ENCODE peak calls at places on chromosomes 5 and 9, in five cellular contexts. One of them, this sample, is unnamed.
A peak's percentile ranks its signal among the peaks of the same experiment; 100 is the strongest.

GRCh38 chr5:127434588-127434987 is 82.9 kb upstream of the PRRC1 start:
- DNase-seq in SK-N-SH: no peak
- DNase-seq in OCI-LY7: no peak
- DNase-seq in astrocyte: no peak
- DNase-seq in neural progenitor cell: no peak
- DNase-seq in this sample: no peak

GRCh38 chr9:113712053-113712452 is 164.1 kb upstream of the ZNF618 start:
- DNase-seq in SK-N-SH: no peak
- DNase-seq in OCI-LY7: no peak
- DNase-seq in astrocyte: peak; percentile 48
- DNase-seq in neural progenitor cell: no peak
- DNase-seq in this sample: peak; percentile 18

GRCh38 chr5:52989781-52990530 is 804 bp downstream of the ITGA2 start:
- DNase-seq in SK-N-SH: peak; percentile 73
- DNase-seq in OCI-LY7: no peak
- DNase-seq in astrocyte: no peak
- DNase-seq in neural progenitor cell: peak; percentile 67
- DNase-seq in this sample: peak; percentile 81

GRCh38 chr5:172444110-172444510 is 10.2 kb downstream of the SH3PXD2B start:
- DNase-seq in SK-N-SH: no peak
- DNase-seq in OCI-LY7: no peak
- DNase-seq in astrocyte: peak; percentile 94
- DNase-seq in neural progenitor cell: no peak
- DNase-seq in this sample: peak; percentile 77

GRCh38 chr5:82549263-82549662 is 271.1 kb upstream of the RPS23 start:
- DNase-seq in SK-N-SH: no peak
- DNase-seq in OCI-LY7: no peak
- DNase-seq in astrocyte: peak; percentile 63
- DNase-seq in neural progenitor cell: no peak
- DNase-seq in this sample: no peak

GRCh38 chr5:53552561-53552960 is 7.9 kb upstream of the NDUFS4 start:
- DNase-seq in SK-N-SH: no peak
- DNase-seq in OCI-LY7: no peak
- DNase-seq in astrocyte: no peak
- DNase-seq in neural progenitor cell: no peak
- DNase-seq in this sample: no peak

GRCh38 chr5:175517824-175518450 is 39.6 kb downstream of the SFXN1 start:
- DNase-seq in SK-N-SH: no peak
- DNase-seq in OCI-LY7: no peak
- DNase-seq in astrocyte: peak; percentile 96
- DNase-seq in neural progenitor cell: no peak
- DNase-seq in this sample: peak; percentile 87

GRCh38 chr5:36688722-36689121 is 82.3 kb downstream of the SLC1A3 start:
- DNase-seq in SK-N-SH: no peak
- DNase-seq in OCI-LY7: peak; percentile 41
- DNase-seq in astrocyte: no peak
- DNase-seq in neural progenitor cell: peak; percentile 38
- DNase-seq in this sample: peak; percentile 33

GRCh38 chr5:69367697-69368279 is 1.5 kb downstream of the AK6 start:
- DNase-seq in SK-N-SH: no peak
- DNase-seq in OCI-LY7: no peak
- DNase-seq in astrocyte: no peak
- DNase-seq in neural progenitor cell: no peak
- DNase-seq in this sample: no peak

GRCh38 chr5:6202615-6203365 is 175.6 kb downstream of the MED10 start:
- DNase-seq in SK-N-SH: peak; percentile 75
- DNase-seq in OCI-LY7: peak; percentile 68
- DNase-seq in astrocyte: no peak
- DNase-seq in neural progenitor cell: peak; percentile 36
- DNase-seq in this sample: no peak

GRCh38 chr5:117794847-117795246 is 1193.5 kb downstream of the DTWD2 start:
- DNase-seq in SK-N-SH: no peak
- DNase-seq in OCI-LY7: no peak
- DNase-seq in astrocyte: no peak
- DNase-seq in neural progenitor cell: no peak
- DNase-seq in this sample: no peak

GRCh38 chr5:125274938-125275759 is 528.7 kb upstream of the ZNF608 start:
- DNase-seq in SK-N-SH: no peak
- DNase-seq in OCI-LY7: no peak
- DNase-seq in astrocyte: peak; percentile 38
- DNase-seq in neural progenitor cell: no peak
- DNase-seq in this sample: no peak

GRCh38 chr5:56986631-56986957 is 34.7 kb upstream of the MIER3 start:
- DNase-seq in SK-N-SH: no peak
- DNase-seq in OCI-LY7: no peak
- DNase-seq in astrocyte: no peak
- DNase-seq in neural progenitor cell: no peak
- DNase-seq in this sample: peak; percentile 71

GRCh38 chr5:175354961-175355360 is 89.0 kb downstream of the DRD1 start:
- DNase-seq in SK-N-SH: no peak
- DNase-seq in OCI-LY7: no peak
- DNase-seq in astrocyte: no peak
- DNase-seq in neural progenitor cell: no peak
- DNase-seq in this sample: no peak

GRCh38 chr5:147530801-147531389 is 21.0 kb upstream of the DPYSL3 start:
- DNase-seq in SK-N-SH: no peak
- DNase-seq in OCI-LY7: no peak
- DNase-seq in astrocyte: peak; percentile 88
- DNase-seq in neural progenitor cell: no peak
- DNase-seq in this sample: peak; percentile 93

GRCh38 chr9:78515108-78515507 is 218.2 kb downstream of the PSAT1 start:
- DNase-seq in SK-N-SH: no peak
- DNase-seq in OCI-LY7: no peak
- DNase-seq in astrocyte: no peak
- DNase-seq in neural progenitor cell: no peak
- DNase-seq in this sample: no peak

GRCh38 chr5:157998021-157998504 is 139.1 kb upstream of the CLINT1 start:
- DNase-seq in SK-N-SH: no peak
- DNase-seq in OCI-LY7: no peak
- DNase-seq in astrocyte: peak; percentile 18
- DNase-seq in neural progenitor cell: no peak
- DNase-seq in this sample: peak; percentile 58

GRCh38 chr5:136016945-136017530 is 11.8 kb upstream of the TGFBI start:
- DNase-seq in SK-N-SH: no peak
- DNase-seq in OCI-LY7: no peak
- DNase-seq in astrocyte: peak; percentile 98
- DNase-seq in neural progenitor cell: no peak
- DNase-seq in this sample: peak; percentile 94

GRCh38 chr9:83698976-83699585 is 8.7 kb downstream of the UBQLN1 start:
- DNase-seq in SK-N-SH: no peak
- DNase-seq in OCI-LY7: no peak
- DNase-seq in astrocyte: peak; percentile 7
- DNase-seq in neural progenitor cell: no peak
- DNase-seq in this sample: no peak

GRCh38 chr5:6708814-6709213 is 4.4 kb upstream of the TENT4A start:
- DNase-seq in SK-N-SH: no peak
- DNase-seq in OCI-LY7: no peak
- DNase-seq in astrocyte: no peak
- DNase-seq in neural progenitor cell: no peak
- DNase-seq in this sample: no peak

GRCh38 chr5:17398439-17398838 is 99.6 kb upstream of the TAF11L2 start:
- DNase-seq in SK-N-SH: peak; percentile 60
- DNase-seq in OCI-LY7: no peak
- DNase-seq in astrocyte: peak; percentile 99
- DNase-seq in neural progenitor cell: no peak
- DNase-seq in this sample: peak; percentile 90

GRCh38 chr9:11328326-11328725 is 715.5 kb upstream of the PTPRD start:
- DNase-seq in SK-N-SH: no peak
- DNase-seq in OCI-LY7: no peak
- DNase-seq in astrocyte: no peak
- DNase-seq in neural progenitor cell: no peak
- DNase-seq in this sample: no peak

GRCh38 chr9:110578896-110579752 is at the start of gene SVEP1:
- DNase-seq in SK-N-SH: peak; percentile 75
- DNase-seq in OCI-LY7: no peak
- DNase-seq in astrocyte: peak; percentile 72
- DNase-seq in neural progenitor cell: peak; percentile 75
- DNase-seq in this sample: peak; percentile 92

GRCh38 chr5:74243634-74244033 is 396.9 kb downstream of the ENC1 start:
- DNase-seq in SK-N-SH: no peak
- DNase-seq in OCI-LY7: no peak
- DNase-seq in astrocyte: no peak
- DNase-seq in neural progenitor cell: no peak
- DNase-seq in this sample: no peak

GRCh38 chr9:14870086-14870485 is 40.1 kb downstream of the FREM1 start:
- DNase-seq in SK-N-SH: no peak
- DNase-seq in OCI-LY7: no peak
- DNase-seq in astrocyte: no peak
- DNase-seq in neural progenitor cell: no peak
- DNase-seq in this sample: no peak

GRCh38 chr9:86034863-86035734 is 64.3 kb downstream of the GOLM1 start:
- DNase-seq in SK-N-SH: peak; percentile 76
- DNase-seq in OCI-LY7: peak; percentile 12
- DNase-seq in astrocyte: peak; percentile 44
- DNase-seq in neural progenitor cell: peak; percentile 69
- DNase-seq in this sample: peak; percentile 60

GRCh38 chr9:86036555-86036954 is 62.8 kb downstream of the GOLM1 start:
- DNase-seq in SK-N-SH: no peak
- DNase-seq in OCI-LY7: no peak
- DNase-seq in astrocyte: no peak
- DNase-seq in neural progenitor cell: no peak
- DNase-seq in this sample: no peak

GRCh38 chr9:86041331-86041741 is 58.0 kb downstream of the GOLM1 start:
- DNase-seq in SK-N-SH: no peak
- DNase-seq in OCI-LY7: no peak
- DNase-seq in astrocyte: peak; percentile 63
- DNase-seq in neural progenitor cell: no peak
- DNase-seq in this sample: peak; percentile 68

GRCh38 chr9:86040281-86041155 is 58.8 kb downstream of the GOLM1 start:
- DNase-seq in SK-N-SH: no peak
- DNase-seq in OCI-LY7: no peak
- DNase-seq in astrocyte: no peak
- DNase-seq in neural progenitor cell: no peak
- DNase-seq in this sample: no peak

GRCh38 chr9:86035827-86036440 is 63.4 kb downstream of the GOLM1 start:
- DNase-seq in SK-N-SH: no peak
- DNase-seq in OCI-LY7: no peak
- DNase-seq in astrocyte: no peak
- DNase-seq in neural progenitor cell: no peak
- DNase-seq in this sample: no peak
- H3K27ac ChIP-seq in SK-N-SH: no peak overlapping the region
- H3K27ac ChIP-seq in OCI-LY7: no peak overlapping the region
- H3K27ac ChIP-seq in astrocyte: no peak overlapping the region
- H3K27ac ChIP-seq in neural progenitor cell: peak overlapping the region; percentile 29
- H3K27ac ChIP-seq in this sample: no peak overlapping the region

GRCh38 chr9:97565262-97565661 is 63.8 kb downstream of the TMOD1 start:
- DNase-seq in SK-N-SH: no peak
- DNase-seq in OCI-LY7: no peak
- DNase-seq in astrocyte: no peak
- DNase-seq in neural progenitor cell: no peak
- DNase-seq in this sample: no peak
- H3K36me3 ChIP-seq in SK-N-SH: no peaks in the 10 kb centered on the region
- H3K36me3 ChIP-seq in OCI-LY7: no peaks in the 10 kb centered on the region
- H3K36me3 ChIP-seq in astrocyte: no peaks in the 10 kb centered on the region
- H3K36me3 ChIP-seq in neural progenitor cell: no peaks in the 10 kb centered on the region
- H3K36me3 ChIP-seq in this sample: no peaks in the 10 kb centered on the region

GRCh38 chr9:133769511-133770075 is 31.4 kb upstream of the SARDH start:
- DNase-seq in SK-N-SH: no peak
- DNase-seq in OCI-LY7: no peak
- DNase-seq in astrocyte: no peak
- DNase-seq in neural progenitor cell: no peak
- DNase-seq in this sample: no peak

GRCh38 chr9:133770076-133770777 is 32.1 kb upstream of the SARDH start:
- DNase-seq in SK-N-SH: no peak
- DNase-seq in OCI-LY7: no peak
- DNase-seq in astrocyte: no peak
- DNase-seq in neural progenitor cell: no peak
- DNase-seq in this sample: no peak

GRCh38 chr9:133773889-133774655 is 35.9 kb upstream of the SARDH start:
- DNase-seq in SK-N-SH: peak; percentile 85
- DNase-seq in OCI-LY7: no peak
- DNase-seq in astrocyte: peak; percentile 65
- DNase-seq in neural progenitor cell: no peak
- DNase-seq in this sample: no peak

GRCh38 chr9:133772581-133772980 is 34.4 kb upstream of the SARDH start:
- DNase-seq in SK-N-SH: no peak
- DNase-seq in OCI-LY7: no peak
- DNase-seq in astrocyte: no peak
- DNase-seq in neural progenitor cell: no peak
- DNase-seq in this sample: no peak

GRCh38 chr9:133771486-133772482 is 33.6 kb upstream of the SARDH start:
- DNase-seq in SK-N-SH: no peak
- DNase-seq in OCI-LY7: no peak
- DNase-seq in astrocyte: no peak
- DNase-seq in neural progenitor cell: no peak
- DNase-seq in this sample: no peak
- H2AFZ ChIP-seq in SK-N-SH: no peak overlapping the region
- H2AFZ ChIP-seq in OCI-LY7: no peak overlapping the region
- H2AFZ ChIP-seq in astrocyte: no peak overlapping the region
- H2AFZ ChIP-seq in neural progenitor cell: no peak overlapping the region
- H2AFZ ChIP-seq in this sample: no peak overlapping the region

GRCh38 chr5:168613396-168613795 is 34.2 kb upstream of the PANK3 start:
- DNase-seq in SK-N-SH: no peak
- DNase-seq in OCI-LY7: no peak
- DNase-seq in astrocyte: no peak
- DNase-seq in neural progenitor cell: no peak
- DNase-seq in this sample: no peak
- H3K27ac ChIP-seq in SK-N-SH: no peak overlapping the region
- H3K27ac ChIP-seq in OCI-LY7: no peak overlapping the region
- H3K27ac ChIP-seq in astrocyte: no peak overlapping the region
- H3K27ac ChIP-seq in neural progenitor cell: no peak overlapping the region
- H3K27ac ChIP-seq in this sample: no peak overlapping the region

GRCh38 chr9:136451221-136451877 is 11.7 kb upstream of the INPP5E start:
- DNase-seq in SK-N-SH: no peak
- DNase-seq in OCI-LY7: no peak
- DNase-seq in astrocyte: no peak
- DNase-seq in neural progenitor cell: no peak
- DNase-seq in this sample: no peak
- H3K36me3 ChIP-seq in SK-N-SH: peaks cover 56% of the 10 kb centered on the region
- H3K36me3 ChIP-seq in OCI-LY7: peaks cover 86% of the 10 kb centered on the region
- H3K36me3 ChIP-seq in astrocyte: peaks cover 33% of the 10 kb centered on the region
- H3K36me3 ChIP-seq in neural progenitor cell: no peaks in the 10 kb centered on the region
- H3K36me3 ChIP-seq in this sample: peaks cover 38% of the 10 kb centered on the region